ENCODE peak calls at places on chromosomes 7 and 10, in seven cellular contexts. Z is fibroblast of lung, S is ovary, T is hepatocyte, Y is astrocyte of the spinal cord, C is OCI-LY7, J is mucosa of descending colon. M is an unnamed sample.
A peak's percentile ranks its signal among the peaks of the same experiment; 100 is the strongest.

GRCh38 chr7:105862276-105862675 is 14.1 kb downstream of the ATXN7L1 start:
- DNase-seq in C (no peak), Y (no peak), T (no peak), J (no peak), Z (no peak), S (no peak), M (no peak)

GRCh38 chr10:129956285-129956649 is 7.8 kb downstream of the EBF3 start:
- DNase-seq in T (no peak), Z (no peak), Y (no peak), J (no peak), C (no peak), S (peak; percentile 8), M (no peak)

GRCh38 chr7:139152149-139152548 is 42.6 kb upstream of the ZC3HAV1 start:
- DNase-seq in Z (no peak), S (no peak), C (no peak), T (no peak), Y (no peak), J (no peak), M (no peak)

GRCh38 chr10:86037096-86037495 is 329.5 kb downstream of the GRID1 start:
- DNase-seq in J (no peak), Z (no peak), C (no peak), Y (no peak), S (no peak), T (no peak), M (no peak)

GRCh38 chr7:70838292-70838907 is 293.5 kb upstream of the GALNT17 start:
- DNase-seq in J (no peak), Y (no peak), Z (no peak), T (peak; percentile 30), C (no peak), S (no peak), M (no peak)

GRCh38 chr7:37942934-37943610 is 22.6 kb downstream of the EPDR1 start:
- DNase-seq in Z (peak; percentile 23), T (peak; percentile 75), Y (peak; percentile 87), S (peak; percentile 94), C (no peak), J (peak; percentile 86), M (no peak)

GRCh38 chr7:74256446-74257408 is 2.5 kb upstream of the RFC2 start:
- DNase-seq in J (no peak), Z (peak; percentile 89), T (no peak), C (no peak), Y (peak; percentile 89), S (no peak), M (no peak)

GRCh38 chr7:134298902-134299683 is 17.6 kb downstream of the SLC35B4 start:
- DNase-seq in J (no peak), C (no peak), T (peak; percentile 66), S (peak; percentile 66), Z (peak; percentile 81), Y (peak; percentile 56), M (no peak)

GRCh38 chr10:94088926-94089381 is 95.2 kb downstream of the PLCE1 start:
- DNase-seq in J (no peak), T (peak; percentile 42), S (no peak), Z (peak; percentile 75), C (no peak), Y (peak; percentile 39), M (no peak)

GRCh38 chr10:104293781-104294321 is 24.9 kb downstream of the GSTO2 start:
- DNase-seq in C (no peak), S (no peak), T (no peak), Y (no peak), J (no peak), Z (no peak), M (no peak)

GRCh38 chr10:129725011-129725410 is 239.1 kb downstream of the EBF3 start:
- DNase-seq in Z (no peak), S (no peak), J (peak; percentile 29), C (no peak), Y (no peak), T (no peak), M (no peak)

GRCh38 chr10:50350366-50350765 is 99.0 kb upstream of the ASAH2 start:
- DNase-seq in J (no peak), Y (no peak), Z (no peak), C (no peak), S (no peak), T (no peak), M (no peak)

GRCh38 chr10:79433324-79434222 is 11.9 kb downstream of the ZCCHC24 start:
- DNase-seq in S (peak; percentile 46), T (peak; percentile 53), Z (no peak), Y (no peak), C (no peak), J (no peak), M (no peak)

GRCh38 chr7:123282181-123282580 is 82.4 kb upstream of the SLC13A1 start:
- DNase-seq in Y (peak; percentile 33), J (no peak), S (no peak), C (no peak), T (no peak), Z (peak; percentile 3), M (no peak)

GRCh38 chr10:131025333-131025732 is 286.2 kb downstream of the TCERG1L start:
- DNase-seq in Y (no peak), T (no peak), S (no peak), C (no peak), J (no peak), Z (no peak), M (no peak)

GRCh38 chr7:32175099-32175498 is 104.9 kb upstream of the PDE1C start:
- DNase-seq in S (no peak), Y (no peak), T (no peak), J (no peak), Z (no peak), C (no peak), M (no peak)

GRCh38 chr10:113891476-113891875 is 37.0 kb downstream of the NHLRC2 start:
- DNase-seq in Z (no peak), C (no peak), Y (no peak), J (no peak), S (no peak), T (no peak), M (no peak)

GRCh38 chr10:87500646-87501048 is 4.0 kb upstream of the MINPP1 start:
- DNase-seq in Y (no peak), J (no peak), Z (peak; percentile 16), C (no peak), S (no peak), T (peak; percentile 46), M (no peak)

GRCh38 chr10:21170216-21170615 is 273.1 kb upstream of the NEBL start:
- DNase-seq in T (peak; percentile 16), C (no peak), J (no peak), Z (no peak), Y (no peak), S (no peak), M (no peak)

GRCh38 chr7:142796501-142797341 is 26.0 kb downstream of the PRSS2 start:
- DNase-seq in Y (no peak), C (peak; percentile 58), T (no peak), Z (no peak), J (no peak), S (peak; percentile 47), M (no peak)

GRCh38 chr7:112495820-112496462 is 15.2 kb downstream of the LSMEM1 start:
- DNase-seq in C (peak; percentile 65), J (no peak), Z (peak; percentile 81), S (no peak), Y (peak; percentile 73), T (peak; percentile 59), M (no peak)

GRCh38 chr10:89837173-89838001 is 136.0 kb downstream of the KIF20B start:
- DNase-seq in Z (peak; percentile 46), C (no peak), J (peak; percentile 58), Y (peak; percentile 24), T (no peak), S (peak; percentile 50), M (no peak)

GRCh38 chr7:28708033-28708451 is 250.1 kb downstream of the TRIL start:
- DNase-seq in C (no peak), Y (peak; percentile 76), Z (peak; percentile 51), S (no peak), T (peak; percentile 14), J (no peak), M (no peak)

GRCh38 chr10:63554666-63555065 is 33.5 kb downstream of the REEP3 start:
- DNase-seq in C (peak; percentile 12), S (no peak), T (no peak), J (no peak), Y (peak; percentile 97), Z (peak; percentile 86), M (peak; percentile 74)

GRCh38 chr10:108852211-108852610 is 1071.1 kb downstream of the XPNPEP1 start:
- DNase-seq in Y (no peak), C (no peak), Z (no peak), S (no peak), T (no peak), J (no peak), M (no peak)

GRCh38 chr7:1355568-1356340 is 103.5 kb downstream of the MICALL2 start:
- DNase-seq in T (no peak), Y (no peak), Z (no peak), J (peak; percentile 45), S (no peak), C (no peak), M (no peak)

GRCh38 chr10:52447931-52448353 is 133.9 kb downstream of the DKK1 start:
- DNase-seq in T (no peak), C (no peak), J (no peak), Z (no peak), Y (no peak), S (no peak), M (no peak)

GRCh38 chr10:18343573-18343972 is 203.3 kb downstream of the CACNB2 start:
- DNase-seq in J (no peak), C (no peak), Y (no peak), S (no peak), T (no peak), Z (no peak), M (no peak)

GRCh38 chr10:18340496-18341051 is 200.3 kb downstream of the CACNB2 start:
- DNase-seq in Z (peak; percentile 44), S (no peak), T (no peak), J (no peak), C (no peak), Y (peak; percentile 31), M (no peak)

GRCh38 chr10:18345308-18345707 is 205.1 kb downstream of the CACNB2 start:
- DNase-seq in T (no peak), Z (no peak), J (no peak), Y (no peak), C (no peak), S (no peak), M (no peak)

GRCh38 chr10:18341063-18341462 is 200.8 kb downstream of the CACNB2 start:
- DNase-seq in Y (no peak), Z (no peak), C (no peak), J (no peak), T (no peak), S (no peak), M (no peak)
- H3K4me3 ChIP-seq in Y (peak overlapping the region; percentile 10), Z (peak overlapping the region; percentile 13), C (no peak overlapping the region), J (no peak overlapping the region), T (no peak overlapping the region), S (peak overlapping the region; percentile 27), M (peak overlapping the region; percentile 5)

GRCh38 chr7:6718124-6718523 is 11.4 kb upstream of the ZNF12 start:
- DNase-seq in Z (no peak), J (no peak), C (no peak), S (no peak), Y (no peak), T (no peak), M (no peak)
- TF ChIP-seq CTCF in Z (no peak), J (no peak), C (no peak), S (no peak), Y (no peak), T (no peak), M (no peak)

GRCh38 chr7:15440482-15440881 is 121.3 kb downstream of the AGMO start:
- DNase-seq in J (no peak), Y (no peak), Z (no peak), C (no peak), S (no peak), T (no peak), M (no peak)
- H3K4me3 ChIP-seq in J (no peak overlapping the region), Y (no peak overlapping the region), Z (no peak overlapping the region), C (no peak overlapping the region), S (no peak overlapping the region), T (no peak overlapping the region), M (no peak overlapping the region)

GRCh38 chr10:27908231-27908630 is 90.6 kb downstream of the ODAD2 start:
- DNase-seq in J (no peak), C (no peak), S (no peak), T (no peak), Y (no peak), Z (no peak), M (no peak)
- TF ChIP-seq CTCF in J (no peak), C (no peak), S (no peak), T (no peak), Y (no peak), Z (no peak), M (no peak)

M was measured in HFF-Myc.